ENCODE peak calls at places on chromosomes 2 and 18, in four cellular contexts. X, T, U and B are unnamed samples.

GRCh38 chr2:72415781-72416180 is 268.1 kb upstream of the CYP26B1 start:
- DNase-seq in X (no peak), T (no peak), U (no peak), B (no peak)

GRCh38 chr2:49028101-49028500 is 126.2 kb downstream of the FSHR start:
- DNase-seq in X (no peak), U (no peak), T (no peak), B (no peak)

GRCh38 chr2:159119652-159120257 is 151.3 kb downstream of the TANC1 start:
- DNase-seq in X (no peak), U (no peak), T (no peak), B (no peak)

GRCh38 chr2:234425923-234426603 is 70.8 kb downstream of the ARL4C start:
- DNase-seq in U (no peak), X (no peak), T (no peak), B (no peak)

GRCh38 chr2:72399879-72400278 is 252.2 kb upstream of the CYP26B1 start:
- DNase-seq in T (no peak), U (no peak), X (no peak), B (no peak)

GRCh38 chr18:70228546-70228945 is 23.1 kb upstream of the RTTN start:
- DNase-seq in U (no peak), X (no peak), T (no peak), B (no peak)

GRCh38 chr18:38470421-38470820 is 904.8 kb upstream of the CELF4 start:
- DNase-seq in T (no peak), X (no peak), U (no peak), B (no peak)

GRCh38 chr2:111139637-111140317 is 19.1 kb downstream of the BCL2L11 start:
- DNase-seq in U (no peak), X (no peak), T (no peak), B (peak)

GRCh38 chr2:168323456-168324058 is 76.2 kb upstream of the STK39 start:
- DNase-seq in T (no peak), X (no peak), U (no peak), B (no peak)

GRCh38 chr2:203908344-203909185 is 28.0 kb upstream of the ICOS start:
- DNase-seq in U (no peak), T (no peak), X (no peak), B (no peak)

GRCh38 chr2:108858894-108859293 is 72.3 kb downstream of the CCDC138 start:
- DNase-seq in X (peak), T (no peak), U (no peak), B (peak)

GRCh38 chr2:159802673-159803072 is 4.7 kb upstream of the CD302 start:
- DNase-seq in X (no peak), U (no peak), T (no peak), B (no peak)

GRCh38 chr2:210954508-210954907 is 398.1 kb downstream of the CPS1 start:
- DNase-seq in T (no peak), X (no peak), U (no peak), B (no peak)

GRCh38 chr2:98757904-98758421 is 27.0 kb upstream of the MGAT4A start:
- DNase-seq in X (peak), T (peak), U (peak), B (peak)

GRCh38 chr18:78713064-78713463 is 266.6 kb upstream of the SALL3 start:
- DNase-seq in T (no peak), U (no peak), X (no peak), B (no peak)